ENCODE peak calls at places on chromosomes 13 and 19, in nine cellular contexts. B is uterus, O is cardiac fibroblast, G is tibial artery, S is GM12864, J is fibroblast of mammary gland, K is fibroblast of pulmonary artery, Z is thyroid gland, P is NB4. R is an unnamed sample.

GRCh38 chr13:76223565-76223964 is 587.4 kb downstream of the LMO7 start:
- DNase-seq in B (no peak), O (no peak), G (no peak), S (no peak), J (no peak), K (no peak), Z (no peak), P (no peak), R (no peak)

GRCh38 chr13:100694722-100695644 is 20.4 kb upstream of the TMTC4 start:
- DNase-seq in B (no peak), O (peak), G (no peak), S (no peak), J (peak), K (peak), Z (peak), P (peak), R (peak)

GRCh38 chr19:3964256-3965194 is 6.4 kb downstream of the DAPK3 start:
- DNase-seq in B (no peak), O (no peak), G (no peak), S (no peak), J (no peak), K (no peak), Z (no peak), P (no peak), R (no peak)

GRCh38 chr19:14118165-14119051 is 846 bp upstream of the PRKACA start:
- DNase-seq in B (peak), O (peak), G (peak), S (no peak), J (peak), K (peak), Z (peak), P (peak), R (peak)

GRCh38 chr13:29758591-29759114 is 91.8 kb downstream of the UBL3 start:
- DNase-seq in B (no peak), O (peak), G (no peak), S (peak), J (no peak), K (no peak), Z (no peak), P (peak), R (peak)

GRCh38 chr19:46716672-46717033 is 261 bp downstream of the PRKD2 start:
- DNase-seq in B (no peak), O (no peak), G (no peak), S (no peak), J (no peak), K (no peak), Z (no peak), P (no peak), R (no peak)

GRCh38 chr19:4075373-4075772 is 8.7 kb upstream of the ZBTB7A start:
- DNase-seq in B (no peak), O (peak), G (no peak), S (no peak), J (peak), K (no peak), Z (no peak), P (peak), R (peak)

GRCh38 chr19:49873834-49874233 is 3.3 kb downstream of the AKT1S1 start:
- DNase-seq in B (no peak), O (no peak), G (no peak), S (no peak), J (no peak), K (no peak), Z (no peak), P (no peak), R (no peak)

GRCh38 chr19:35935911-35936737 is at the start of gene LRFN3:
- DNase-seq in B (peak), O (peak), G (peak), S (no peak), J (peak), K (peak), Z (peak), P (peak), R (peak)

GRCh38 chr19:49058592-49058991 is 1.0 kb upstream of the CGB7 start:
- DNase-seq in B (no peak), O (no peak), G (no peak), S (no peak), J (peak), K (no peak), Z (peak), P (no peak), R (peak)

GRCh38 chr19:41965127-41965526 is 6.0 kb upstream of the RABAC1 start:
- DNase-seq in B (no peak), O (no peak), G (no peak), S (no peak), J (no peak), K (no peak), Z (no peak), P (no peak), R (no peak)

GRCh38 chr13:44989941-44990340 is 603 bp downstream of the GPALPP1 start:
- DNase-seq in B (no peak), O (no peak), G (no peak), S (no peak), J (no peak), K (no peak), Z (no peak), P (peak), R (no peak)

GRCh38 chr19:51727349-51727880 is 3.6 kb upstream of the HAS1 start:
- DNase-seq in B (no peak), O (peak), G (no peak), S (no peak), J (peak), K (peak), Z (no peak), P (no peak), R (peak)

GRCh38 chr13:110949628-110950027 is 34.8 kb upstream of the ANKRD10 start:
- DNase-seq in B (no peak), O (no peak), G (no peak), S (no peak), J (no peak), K (no peak), Z (no peak), P (peak), R (no peak)

GRCh38 chr19:13260883-13261653 is 110.9 kb downstream of the IER2 start:
- DNase-seq in B (no peak), O (peak), G (no peak), S (peak), J (peak), K (peak), Z (no peak), P (peak), R (peak)

GRCh38 chr13:50133277-50133953 is 118.2 kb downstream of the KCNRG start:
- DNase-seq in B (no peak), O (no peak), G (no peak), S (no peak), J (no peak), K (no peak), Z (no peak), P (no peak), R (no peak)

GRCh38 chr19:19386373-19386869 is 19.1 kb upstream of the GATAD2A start:
- DNase-seq in B (no peak), O (no peak), G (no peak), S (no peak), J (no peak), K (no peak), Z (no peak), P (peak), R (no peak)

GRCh38 chr13:111005808-111006494 is 91.1 kb upstream of the ANKRD10 start:
- DNase-seq in B (peak), O (peak), G (peak), S (no peak), J (peak), K (peak), Z (peak), P (no peak), R (peak)

GRCh38 chr19:45179063-45179847 is 671 bp downstream of the BLOC1S3 start:
- DNase-seq in B (no peak), O (peak), G (no peak), S (no peak), J (peak), K (peak), Z (peak), P (peak), R (peak)

GRCh38 chr13:44930280-44930679 is 59.0 kb downstream of the NUFIP1 start:
- DNase-seq in B (no peak), O (no peak), G (no peak), S (no peak), J (no peak), K (no peak), Z (no peak), P (no peak), R (no peak)

GRCh38 chr13:97133955-97134354 is 88.2 kb upstream of the MBNL2 start:
- DNase-seq in B (no peak), O (no peak), G (no peak), S (no peak), J (no peak), K (no peak), Z (no peak), P (no peak), R (no peak)

GRCh38 chr19:4976412-4977298 is 7.7 kb downstream of the KDM4B start:
- DNase-seq in B (peak), O (peak), G (peak), S (no peak), J (peak), K (peak), Z (peak), P (peak), R (peak)

GRCh38 chr19:11044436-11044835 is 44.8 kb upstream of the LDLR start:
- DNase-seq in B (peak), O (no peak), G (no peak), S (no peak), J (peak), K (no peak), Z (no peak), P (no peak), R (no peak)

GRCh38 chr13:43220873-43221578 is 197.6 kb downstream of the DNAJC15 start:
- DNase-seq in B (no peak), O (no peak), G (no peak), S (no peak), J (no peak), K (no peak), Z (no peak), P (no peak), R (no peak)

GRCh38 chr19:17757125-17757524 is 5.8 kb downstream of the FCHO1 start:
- DNase-seq in B (peak), O (peak), G (peak), S (no peak), J (peak), K (peak), Z (peak), P (no peak), R (peak)

DNA sequence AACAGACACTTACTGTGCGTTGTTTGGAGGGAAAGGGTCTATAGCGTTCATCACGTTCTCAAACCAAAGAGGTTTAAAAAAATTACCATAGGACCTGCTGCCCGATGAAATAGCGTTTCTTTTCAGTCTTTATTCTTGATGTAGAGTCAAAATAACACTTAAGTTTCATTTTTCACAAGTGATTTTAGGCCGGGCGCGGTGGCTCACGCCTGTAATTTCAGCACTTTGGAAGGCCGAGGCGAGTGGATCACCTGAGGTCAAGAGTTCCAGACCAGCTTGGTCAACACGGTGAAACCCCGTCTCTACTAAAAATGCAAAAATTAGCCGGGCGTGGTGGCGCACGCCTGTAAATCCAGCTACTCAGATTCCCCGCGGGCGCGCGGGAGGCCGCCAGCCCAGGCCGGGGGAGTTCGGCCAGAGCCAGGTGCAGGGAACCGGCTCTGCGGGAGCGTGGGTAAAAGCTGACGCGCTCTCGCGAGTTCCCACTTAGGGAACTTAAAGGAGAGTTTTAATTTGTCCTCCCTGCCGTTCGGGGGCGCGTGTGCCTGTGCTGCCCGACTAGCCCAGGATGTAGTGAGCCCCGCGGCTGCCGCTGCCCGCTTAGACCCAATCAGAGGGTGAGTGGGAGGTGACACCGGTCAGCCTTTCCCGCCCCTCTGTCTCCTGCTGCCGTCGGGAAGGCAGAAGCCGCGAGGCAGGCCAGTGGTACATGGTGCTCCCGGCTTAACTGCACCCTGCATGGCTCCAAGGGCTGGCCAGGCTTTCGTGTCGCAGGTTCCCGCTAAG is 35.8 kb upstream of the NEK3 start:
- DNase-seq in B (peak), O (peak), G (peak), S (peak), J (peak), K (peak), Z (peak), P (no peak), R (peak)
- TF ChIP-seq CTCF in B (peak), O (no peak), G (no peak), S (no peak), J (peak), K (no peak), Z (no peak), P (no peak), R (peak)

GRCh38 chr13:36343766-36344165 is 2.4 kb downstream of the SPART start:
- DNase-seq in B (no peak), O (no peak), G (no peak), S (no peak), J (no peak), K (no peak), Z (no peak), P (peak), R (no peak)
- H3K4me3 ChIP-seq in B (peak), O (no peak), G (peak), S (no peak), J (peak), K (peak), Z (no peak), P (peak), R (peak)

GRCh38 chr19:1019616-1019961 is 1.3 kb downstream of the TMEM259 start:
- DNase-seq in B (no peak), O (no peak), G (no peak), S (no peak), J (no peak), K (no peak), Z (no peak), P (no peak), R (no peak)

GRCh38 chr19:1019980-1020867 is 699 bp downstream of the TMEM259 start:
- DNase-seq in B (peak), O (no peak), G (no peak), S (no peak), J (no peak), K (no peak), Z (peak), P (peak), R (no peak)

GRCh38 chr19:1018932-1019615 is 1.8 kb downstream of the TMEM259 start:
- DNase-seq in B (no peak), O (no peak), G (no peak), S (no peak), J (no peak), K (no peak), Z (no peak), P (no peak), R (no peak)

GRCh38 chr19:1018393-1018792 is 2.5 kb downstream of the TMEM259 start:
- DNase-seq in B (no peak), O (no peak), G (no peak), S (no peak), J (no peak), K (no peak), Z (no peak), P (no peak), R (no peak)

DNA sequence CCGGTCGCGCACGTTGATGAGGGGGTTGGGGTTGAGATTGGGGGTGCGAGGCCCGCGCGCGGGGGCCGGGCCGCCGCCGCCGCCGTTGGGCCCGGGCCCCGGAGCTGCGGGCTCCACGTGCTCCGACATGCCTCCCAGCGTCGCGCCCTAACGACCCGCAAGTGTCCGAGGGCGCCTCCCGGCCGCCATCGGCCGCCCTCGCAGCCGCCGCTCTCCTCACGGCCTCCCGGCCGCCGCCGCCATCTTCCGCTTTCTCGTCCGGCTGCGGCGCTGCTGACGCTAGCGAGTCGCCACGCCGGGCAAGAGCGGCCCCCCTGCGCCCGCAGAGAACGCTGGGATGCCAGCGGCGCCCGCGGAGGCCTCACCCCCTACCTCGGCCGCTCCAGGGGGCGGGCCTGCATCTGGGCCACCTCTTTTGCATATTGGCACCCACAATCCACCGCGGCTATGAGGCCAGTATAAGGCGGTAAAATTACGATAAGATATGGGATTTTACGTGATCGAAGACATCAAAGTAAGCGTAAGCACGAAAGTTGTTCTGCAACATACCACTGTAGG is at the start of gene TMEM259:
- DNase-seq in B (peak), O (peak), G (peak), S (peak), J (peak), K (peak), Z (peak), P (peak), R (peak)
- TF ChIP-seq CTCF in B (peak), O (no peak), G (no peak), S (no peak), J (no peak), K (no peak), Z (no peak), P (no peak), R (no peak)

DNA sequence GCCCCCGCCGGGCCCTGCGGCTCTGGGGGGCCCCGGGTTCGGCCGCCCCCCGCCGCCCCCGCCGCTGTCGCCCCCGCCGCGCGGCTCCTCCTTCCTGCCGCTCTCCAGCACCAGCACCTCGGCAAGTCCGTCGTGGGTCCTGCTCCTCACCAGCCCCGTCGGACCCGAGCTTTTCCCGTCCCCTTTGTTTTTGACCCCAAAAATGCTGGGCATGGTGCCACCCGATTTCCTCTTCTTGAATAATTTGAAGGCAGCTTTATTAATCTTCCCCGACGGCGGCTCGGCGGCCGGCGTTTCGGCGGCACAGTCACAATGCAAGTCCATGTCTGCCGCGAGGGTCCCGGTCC is 945 bp downstream of the AMER2 start:
- DNase-seq in B (no peak), O (no peak), G (no peak), S (no peak), J (no peak), K (no peak), Z (no peak), P (no peak), R (no peak)
- H3K4me3 ChIP-seq in B (no peak), O (peak), G (no peak), S (peak), J (no peak), K (peak), Z (no peak), P (no peak), R (peak)